ENCODE peak calls at places on chromosome 16, in ten cellular contexts. One of them, this sample, is unnamed.

GRCh38 chr16:57184890-57185445 is 871 bp downstream of the PSME3IP1 start:
- DNase-seq in EH: no peak
- DNase-seq in AG04450: no peak
- DNase-seq in stimulated activated CD8-positive, alpha-beta memory T cell treated with anti-CD3 and anti-CD28 coated beads, Interleukin-15, amount 100 ng/mL, for 24 hours: no peak
- DNase-seq in AG08396: no peak
- DNase-seq in NCI-H748 treated with DMSO at 0.1 percent for 48 hours: no peak
- DNase-seq in HEK293T: no peak
- DNase-seq in Peyer's patch: no peak
- DNase-seq in NCI-H1436: no peak
- DNase-seq in testis: no peak
- DNase-seq in this sample: no peak

GRCh38 chr16:53069772-53070171 is 15.0 kb downstream of the CHD9 start:
- DNase-seq in EH: no peak
- DNase-seq in AG04450: no peak
- DNase-seq in stimulated activated CD8-positive, alpha-beta memory T cell treated with anti-CD3 and anti-CD28 coated beads, Interleukin-15, amount 100 ng/mL, for 24 hours: no peak
- DNase-seq in AG08396: no peak
- DNase-seq in NCI-H748 treated with DMSO at 0.1 percent for 48 hours: no peak
- DNase-seq in HEK293T: no peak
- DNase-seq in Peyer's patch: no peak
- DNase-seq in NCI-H1436: no peak
- DNase-seq in testis: no peak
- DNase-seq in this sample: no peak

GRCh38 chr16:75821117-75821516 is 94.8 kb upstream of the CPHXL start:
- DNase-seq in EH: no peak
- DNase-seq in AG04450: no peak
- DNase-seq in stimulated activated CD8-positive, alpha-beta memory T cell treated with anti-CD3 and anti-CD28 coated beads, Interleukin-15, amount 100 ng/mL, for 24 hours: no peak
- DNase-seq in AG08396: no peak
- DNase-seq in NCI-H748 treated with DMSO at 0.1 percent for 48 hours: no peak
- DNase-seq in HEK293T: no peak
- DNase-seq in Peyer's patch: no peak
- DNase-seq in NCI-H1436: no peak
- DNase-seq in testis: no peak
- DNase-seq in this sample: no peak

GRCh38 chr16:12484987-12485386 is 318.7 kb downstream of the CPPED1 start:
- DNase-seq in EH: no peak
- DNase-seq in AG04450: no peak
- DNase-seq in stimulated activated CD8-positive, alpha-beta memory T cell treated with anti-CD3 and anti-CD28 coated beads, Interleukin-15, amount 100 ng/mL, for 24 hours: no peak
- DNase-seq in AG08396: no peak
- DNase-seq in NCI-H748 treated with DMSO at 0.1 percent for 48 hours: no peak
- DNase-seq in HEK293T: no peak
- DNase-seq in Peyer's patch: no peak
- DNase-seq in NCI-H1436: no peak
- DNase-seq in testis: no peak
- DNase-seq in this sample: no peak

GRCh38 chr16:57999366-57999970 is 1.0 kb downstream of the ZNF319 start:
- DNase-seq in EH: peak
- DNase-seq in AG04450: no peak
- DNase-seq in stimulated activated CD8-positive, alpha-beta memory T cell treated with anti-CD3 and anti-CD28 coated beads, Interleukin-15, amount 100 ng/mL, for 24 hours: no peak
- DNase-seq in AG08396: peak
- DNase-seq in NCI-H748 treated with DMSO at 0.1 percent for 48 hours: no peak
- DNase-seq in HEK293T: no peak
- DNase-seq in Peyer's patch: no peak
- DNase-seq in NCI-H1436: no peak
- DNase-seq in testis: no peak
- DNase-seq in this sample: no peak

GRCh38 chr16:3607634-3608033 is 3.8 kb downstream of the SLX4 start:
- DNase-seq in EH: no peak
- DNase-seq in AG04450: no peak
- DNase-seq in stimulated activated CD8-positive, alpha-beta memory T cell treated with anti-CD3 and anti-CD28 coated beads, Interleukin-15, amount 100 ng/mL, for 24 hours: no peak
- DNase-seq in AG08396: no peak
- DNase-seq in NCI-H748 treated with DMSO at 0.1 percent for 48 hours: no peak
- DNase-seq in HEK293T: no peak
- DNase-seq in Peyer's patch: peak
- DNase-seq in NCI-H1436: no peak
- DNase-seq in testis: no peak
- DNase-seq in this sample: no peak

GRCh38 chr16:25063865-25064264 is 47.7 kb upstream of the LCMT1 start:
- DNase-seq in EH: peak
- DNase-seq in AG04450: no peak
- DNase-seq in stimulated activated CD8-positive, alpha-beta memory T cell treated with anti-CD3 and anti-CD28 coated beads, Interleukin-15, amount 100 ng/mL, for 24 hours: no peak
- DNase-seq in AG08396: peak
- DNase-seq in NCI-H748 treated with DMSO at 0.1 percent for 48 hours: no peak
- DNase-seq in HEK293T: no peak
- DNase-seq in Peyer's patch: no peak
- DNase-seq in NCI-H1436: no peak
- DNase-seq in testis: peak
- DNase-seq in this sample: no peak

GRCh38 chr16:4093495-4094137 is 22.6 kb downstream of the ADCY9 start:
- DNase-seq in EH: peak
- DNase-seq in AG04450: no peak
- DNase-seq in stimulated activated CD8-positive, alpha-beta memory T cell treated with anti-CD3 and anti-CD28 coated beads, Interleukin-15, amount 100 ng/mL, for 24 hours: no peak
- DNase-seq in AG08396: no peak
- DNase-seq in NCI-H748 treated with DMSO at 0.1 percent for 48 hours: no peak
- DNase-seq in HEK293T: no peak
- DNase-seq in Peyer's patch: peak
- DNase-seq in NCI-H1436: no peak
- DNase-seq in testis: peak
- DNase-seq in this sample: no peak

GRCh38 chr16:983044-984030 is 1.8 kb downstream of the SOX8 start:
- DNase-seq in EH: no peak
- DNase-seq in AG04450: no peak
- DNase-seq in stimulated activated CD8-positive, alpha-beta memory T cell treated with anti-CD3 and anti-CD28 coated beads, Interleukin-15, amount 100 ng/mL, for 24 hours: no peak
- DNase-seq in AG08396: no peak
- DNase-seq in NCI-H748 treated with DMSO at 0.1 percent for 48 hours: no peak
- DNase-seq in HEK293T: no peak
- DNase-seq in Peyer's patch: no peak
- DNase-seq in NCI-H1436: no peak
- DNase-seq in testis: no peak
- DNase-seq in this sample: no peak

GRCh38 chr16:3023415-3023668 is 400 bp downstream of the HCFC1R1 start:
- DNase-seq in EH: peak
- DNase-seq in AG04450: no peak
- DNase-seq in stimulated activated CD8-positive, alpha-beta memory T cell treated with anti-CD3 and anti-CD28 coated beads, Interleukin-15, amount 100 ng/mL, for 24 hours: no peak
- DNase-seq in AG08396: peak
- DNase-seq in NCI-H748 treated with DMSO at 0.1 percent for 48 hours: no peak
- DNase-seq in HEK293T: no peak
- DNase-seq in Peyer's patch: no peak
- DNase-seq in NCI-H1436: no peak
- DNase-seq in testis: no peak
- DNase-seq in this sample: no peak

GRCh38 chr16:75250809-75251279 is 580 bp downstream of the BCAR1 start:
- DNase-seq in EH: no peak
- DNase-seq in AG04450: no peak
- DNase-seq in stimulated activated CD8-positive, alpha-beta memory T cell treated with anti-CD3 and anti-CD28 coated beads, Interleukin-15, amount 100 ng/mL, for 24 hours: no peak
- DNase-seq in AG08396: peak
- DNase-seq in NCI-H748 treated with DMSO at 0.1 percent for 48 hours: no peak
- DNase-seq in HEK293T: peak
- DNase-seq in Peyer's patch: peak
- DNase-seq in NCI-H1436: no peak
- DNase-seq in testis: no peak
- DNase-seq in this sample: no peak

GRCh38 chr16:83878838-83879237 is 20.1 kb upstream of the MLYCD start:
- DNase-seq in EH: peak
- DNase-seq in AG04450: peak
- DNase-seq in stimulated activated CD8-positive, alpha-beta memory T cell treated with anti-CD3 and anti-CD28 coated beads, Interleukin-15, amount 100 ng/mL, for 24 hours: no peak
- DNase-seq in AG08396: peak
- DNase-seq in NCI-H748 treated with DMSO at 0.1 percent for 48 hours: no peak
- DNase-seq in HEK293T: no peak
- DNase-seq in Peyer's patch: no peak
- DNase-seq in NCI-H1436: no peak
- DNase-seq in testis: no peak
- DNase-seq in this sample: no peak

GRCh38 chr16:57744646-57744903 is 9.0 kb downstream of the KATNB1 start:
- DNase-seq in EH: no peak
- DNase-seq in AG04450: no peak
- DNase-seq in stimulated activated CD8-positive, alpha-beta memory T cell treated with anti-CD3 and anti-CD28 coated beads, Interleukin-15, amount 100 ng/mL, for 24 hours: no peak
- DNase-seq in AG08396: no peak
- DNase-seq in NCI-H748 treated with DMSO at 0.1 percent for 48 hours: no peak
- DNase-seq in HEK293T: no peak
- DNase-seq in Peyer's patch: no peak
- DNase-seq in NCI-H1436: no peak
- DNase-seq in testis: no peak
- DNase-seq in this sample: no peak

This sample was measured in type B pancreatic cell.